ENCODE peak calls at places on chromosomes 16 and 17, in four cellular contexts. G, I, Z and L are unnamed samples.

GRCh38 chr16:50463581-50464324 is 84.4 kb upstream of the NKD1 start:
- DNase-seq in G (no peak), I (no peak), Z (no peak), L (no peak)

GRCh38 chr16:50021509-50021908 is 3.5 kb upstream of the CNEP1R1 start:
- DNase-seq in G (peak; percentile 29), I (peak; percentile 25), Z (no peak), L (peak; percentile 3)

GRCh38 chr17:14211246-14211645 is 25.4 kb downstream of the CDRT15 start:
- DNase-seq in G (no peak), I (no peak), Z (no peak), L (no peak)

GRCh38 chr16:11052080-11052808 is 107.9 kb downstream of the CLEC16A start:
- DNase-seq in G (no peak), I (no peak), Z (no peak), L (no peak)

GRCh38 chr17:45934044-45934979 is 40.0 kb downstream of the MAPT start:
- DNase-seq in G (no peak), I (no peak), Z (no peak), L (no peak)

GRCh38 chr16:4918790-4919210 is 18.1 kb downstream of the PPL start:
- DNase-seq in G (no peak), I (no peak), Z (no peak), L (no peak)

GRCh38 chr16:4613636-4614570 is 785 bp downstream of the UBALD1 start:
- DNase-seq in G (peak; percentile 72), I (peak; percentile 6), Z (peak; percentile 52), L (peak; percentile 23)

GRCh38 chr17:58271532-58271931 is 9.2 kb downstream of the MPO start:
- DNase-seq in G (no peak), I (no peak), Z (no peak), L (no peak)

GRCh38 chr17:77096570-77097214 is 44.1 kb upstream of the SEC14L1 start:
- DNase-seq in G (peak; percentile 75), I (no peak), Z (peak; percentile 78), L (peak; percentile 26)

GRCh38 chr16:55249936-55250335 is 74.1 kb upstream of the IRX6 start:
- DNase-seq in G (no peak), I (no peak), Z (no peak), L (no peak)

GRCh38 chr17:21287703-21288449 is 3.4 kb downstream of the MAP2K3 start:
- DNase-seq in G (peak; percentile 98), I (peak; percentile 88), Z (peak; percentile 93), L (peak; percentile 98)

GRCh38 chr16:4481526-4481925 is 5.3 kb downstream of the HMOX2 start:
- DNase-seq in G (no peak), I (no peak), Z (no peak), L (no peak)

GRCh38 chr17:17690156-17690737 is 9.0 kb downstream of the RAI1 start:
- DNase-seq in G (no peak), I (no peak), Z (no peak), L (no peak)

GRCh38 chr16:51556694-51557327 is 405.7 kb upstream of the SALL1 start:
- DNase-seq in G (peak; percentile 94), I (peak; percentile 67), Z (peak; percentile 85), L (peak; percentile 93)

GRCh38 chr16:65618335-65618734 is 496.5 kb upstream of the CDH11 start:
- DNase-seq in G (no peak), I (no peak), Z (no peak), L (no peak)

GRCh38 chr16:6573577-6573976 is 759.1 kb upstream of the RBFOX1 start:
- DNase-seq in G (no peak), I (no peak), Z (no peak), L (no peak)

GRCh38 chr17:46151762-46152161 is 41.5 kb downstream of the KANSL1 start:
- DNase-seq in G (no peak), I (no peak), Z (peak; percentile 60), L (no peak)

GRCh38 chr16:85417156-85417860 is 195.8 kb upstream of the GSE1 start:
- DNase-seq in G (no peak), I (no peak), Z (no peak), L (no peak)

GRCh38 chr16:12327971-12328726 is 351.6 kb downstream of the SNX29 start:
- DNase-seq in G (no peak), I (no peak), Z (no peak), L (no peak)

GRCh38 chr16:48182979-48183537 is 27.3 kb upstream of the ABCC12 start:
- DNase-seq in G (no peak), I (no peak), Z (no peak), L (no peak)
- H3K36me3 ChIP-seq in G (no peaks in the 10 kb centered on the region), I (no peaks in the 10 kb centered on the region), Z (no peaks in the 10 kb centered on the region), L (no peaks in the 10 kb centered on the region)

DNA sequence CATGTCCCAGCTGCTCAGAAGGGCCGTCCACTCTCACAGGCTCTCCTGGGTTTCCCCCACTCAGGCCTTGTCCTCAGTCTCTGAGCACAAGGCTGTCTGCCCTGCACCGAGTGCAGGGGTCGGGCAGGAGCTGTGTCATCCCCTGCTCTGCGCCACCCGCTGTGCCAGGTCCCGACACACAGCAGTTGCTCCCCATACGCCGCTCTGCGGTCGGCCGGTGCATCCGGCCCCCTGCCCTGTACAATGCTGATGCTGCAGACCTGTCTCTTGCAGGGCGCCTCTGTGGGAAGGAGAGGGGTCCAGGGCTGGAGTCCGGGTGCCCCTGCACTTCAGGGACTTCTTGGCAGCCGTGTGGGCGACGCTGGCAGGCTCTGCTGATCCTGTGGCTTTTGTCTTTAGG is 6.1 kb downstream of the TSC2 start:
- DNase-seq in G (no peak), I (no peak), Z (no peak), L (no peak)
- H3K36me3 ChIP-seq in G (no peaks in the 10 kb centered on the region), I (peaks cover 56% of the 10 kb centered on the region), Z (peaks cover 24% of the 10 kb centered on the region), L (peaks cover 2% of the 10 kb centered on the region)

DNA sequence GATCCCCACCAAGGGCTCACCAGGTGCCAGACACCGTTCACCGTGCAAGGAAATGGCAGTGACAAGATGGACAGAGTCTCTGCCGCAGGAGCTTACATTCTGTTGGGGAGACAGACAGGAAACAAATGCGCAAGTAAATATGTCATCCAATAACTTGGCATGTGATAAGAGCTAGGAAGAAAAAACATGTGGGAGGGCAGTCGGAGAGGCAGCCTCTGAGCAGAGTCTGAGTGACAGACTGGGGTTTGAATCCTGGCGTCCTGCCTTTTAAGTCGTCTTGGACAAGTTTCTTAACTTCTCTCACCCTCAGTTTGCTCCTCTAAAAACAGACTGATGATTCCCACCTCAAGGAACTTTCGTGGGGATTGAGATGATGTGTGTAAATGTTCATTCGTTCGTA is 7.2 kb downstream of the SGSM2 start:
- DNase-seq in G (no peak), I (no peak), Z (no peak), L (no peak)
- H3K36me3 ChIP-seq in G (no peaks in the 10 kb centered on the region), I (no peaks in the 10 kb centered on the region), Z (peaks cover 3% of the 10 kb centered on the region), L (no peaks in the 10 kb centered on the region)

GRCh38 chr16:30724641-30725464 is 23.4 kb upstream of the PHKG2 start:
- DNase-seq in G (no peak), I (no peak), Z (no peak), L (no peak)
- H3K36me3 ChIP-seq in G (peaks cover 62% of the 10 kb centered on the region), I (peaks cover 91% of the 10 kb centered on the region), Z (peaks cover 50% of the 10 kb centered on the region), L (peaks cover 64% of the 10 kb centered on the region)